ENCODE peak calls at places on chromosomes 5 and 9, in eight cellular contexts. H is heart right ventricle; I is HepG2; O is naive thymus-derived CD8-positive, alpha-beta T cell; C is activated CD8-positive, alpha-beta memory T cell treated with anti-CD3 and anti-CD28 coated beads, Interleukin-2, amount 10 ng/mL, durations not matched to agents 7 days and 5 days; G is left lung; J is activated naive CD4-positive, alpha-beta T cell treated with anti-CD3 and anti-CD28 coated beads, Interleukin-2, amount 50 U/mL, for 72 hours; W is T-cell. X is an unnamed sample.

GRCh38 chr5:56791396-56791795 is 24.0 kb upstream of the MAP3K1 start:
- ATAC-seq in H (no peak), I (no peak), O (no peak), C (peak), G (no peak), J (peak), W (no peak), X (peak)

GRCh38 chr5:99929067-99929805 is 605.9 kb upstream of the FAM174A start:
- ATAC-seq in H (no peak), I (no peak), O (no peak), C (no peak), G (no peak), J (no peak), W (no peak), X (no peak)

GRCh38 chr9:120912958-120913672 is 13.5 kb downstream of the TRAF1 start:
- ATAC-seq in H (no peak), I (peak), O (no peak), C (no peak), G (no peak), J (no peak), W (no peak), X (no peak)

GRCh38 chr5:124747770-124748686 is 1.6 kb upstream of the ZNF608 start:
- ATAC-seq in H (peak), I (peak), O (no peak), C (no peak), G (peak), J (no peak), W (no peak), X (no peak)

GRCh38 chr9:134993416-134993815 is 75.7 kb upstream of the FCN1 start:
- ATAC-seq in H (no peak), I (no peak), O (no peak), C (no peak), G (no peak), J (no peak), W (no peak), X (no peak)

GRCh38 chr5:155839251-155840037 is 487.5 kb upstream of the SGCD start:
- ATAC-seq in H (no peak), I (no peak), O (no peak), C (no peak), G (no peak), J (no peak), W (no peak), X (no peak)

GRCh38 chr9:121505903-121506640 is 6.4 kb upstream of the GGTA1 start:
- ATAC-seq in H (no peak), I (no peak), O (no peak), C (no peak), G (no peak), J (no peak), W (no peak), X (no peak)

GRCh38 chr5:16922430-16922829 is 13.7 kb downstream of the MYO10 start:
- ATAC-seq in H (no peak), I (no peak), O (no peak), C (no peak), G (no peak), J (no peak), W (no peak), X (no peak)

GRCh38 chr9:98892296-98892695 is 51.4 kb upstream of the COL15A1 start:
- ATAC-seq in H (no peak), I (no peak), O (no peak), C (no peak), G (no peak), J (peak), W (no peak), X (no peak)

GRCh38 chr5:14686517-14686916 is 22.0 kb downstream of the OTULIN start:
- ATAC-seq in H (no peak), I (no peak), O (no peak), C (no peak), G (no peak), J (no peak), W (no peak), X (no peak)

GRCh38 chr9:5611321-5612186 is 17.4 kb upstream of the RIC1 start:
- ATAC-seq in H (no peak), I (no peak), O (no peak), C (no peak), G (no peak), J (no peak), W (no peak), X (no peak)

X was measured in activated CD4-positive, CD25-positive, alpha-beta regulatory T cell treated with anti-CD3 and anti-CD28 coated beads, Interleukin-2, amount 50 U/mL, for 24 hours.